ENCODE peak calls at places on chromosomes 3 and 15, in four cellular contexts. One of them, this sample, is unnamed.

GRCh38 chr3:149990423-149990953 is 19.8 kb upstream of the PFN2 start:
- DNase-seq in astrocyte: no peak
- DNase-seq in T-helper 9 cell: no peak
- DNase-seq in OCI-M1: no peak
- DNase-seq in this sample: no peak

GRCh38 chr3:5428607-5429516 is 241.4 kb downstream of the EDEM1 start:
- DNase-seq in astrocyte: peak
- DNase-seq in T-helper 9 cell: no peak
- DNase-seq in OCI-M1: peak
- DNase-seq in this sample: no peak

GRCh38 chr3:46416134-46417119 is 9.4 kb downstream of the CCRL2 start:
- DNase-seq in astrocyte: no peak
- DNase-seq in T-helper 9 cell: no peak
- DNase-seq in OCI-M1: peak
- DNase-seq in this sample: no peak

GRCh38 chr3:126551066-126551838 is 7.5 kb downstream of the C3orf22 start:
- DNase-seq in astrocyte: no peak
- DNase-seq in T-helper 9 cell: no peak
- DNase-seq in OCI-M1: no peak
- DNase-seq in this sample: no peak

GRCh38 chr15:71888797-71889196 is 78.4 kb downstream of the NR2E3 start:
- DNase-seq in astrocyte: no peak
- DNase-seq in T-helper 9 cell: no peak
- DNase-seq in OCI-M1: no peak
- DNase-seq in this sample: no peak

GRCh38 chr3:147760998-147761397 is 351.8 kb downstream of the ZIC1 start:
- DNase-seq in astrocyte: no peak
- DNase-seq in T-helper 9 cell: no peak
- DNase-seq in OCI-M1: no peak
- DNase-seq in this sample: no peak

GRCh38 chr3:168964736-168965135 is 698.8 kb downstream of the MECOM start:
- DNase-seq in astrocyte: no peak
- DNase-seq in T-helper 9 cell: no peak
- DNase-seq in OCI-M1: no peak
- DNase-seq in this sample: no peak

GRCh38 chr3:10962481-10963036 is 30.0 kb upstream of the SLC6A1 start:
- DNase-seq in astrocyte: no peak
- DNase-seq in T-helper 9 cell: no peak
- DNase-seq in OCI-M1: no peak
- DNase-seq in this sample: no peak

GRCh38 chr3:108804956-108805355 is 17.6 kb upstream of the TRAT1 start:
- DNase-seq in astrocyte: no peak
- DNase-seq in T-helper 9 cell: no peak
- DNase-seq in OCI-M1: no peak
- DNase-seq in this sample: no peak

GRCh38 chr15:66004618-66005262 is 135.4 kb downstream of the RAB11A start:
- DNase-seq in astrocyte: peak
- DNase-seq in T-helper 9 cell: no peak
- DNase-seq in OCI-M1: peak
- DNase-seq in this sample: no peak

GRCh38 chr15:90099868-90100854 is 2.1 kb downstream of the IDH2 start:
- DNase-seq in astrocyte: peak
- DNase-seq in T-helper 9 cell: no peak
- DNase-seq in OCI-M1: peak
- DNase-seq in this sample: no peak

GRCh38 chr15:74613089-74613952 is 2.3 kb upstream of the CLK3 start:
- DNase-seq in astrocyte: no peak
- DNase-seq in T-helper 9 cell: no peak
- DNase-seq in OCI-M1: no peak
- DNase-seq in this sample: peak

GRCh38 chr15:42427429-42428223 is 63.3 kb downstream of the ZNF106 start:
- DNase-seq in astrocyte: peak
- DNase-seq in T-helper 9 cell: no peak
- DNase-seq in OCI-M1: no peak
- DNase-seq in this sample: no peak

GRCh38 chr3:126034481-126035361 is 49.2 kb downstream of the SLC41A3 start:
- DNase-seq in astrocyte: peak
- DNase-seq in T-helper 9 cell: no peak
- DNase-seq in OCI-M1: no peak
- DNase-seq in this sample: no peak

GRCh38 chr3:153693207-153693606 is 428.0 kb upstream of the ARHGEF26 start:
- DNase-seq in astrocyte: no peak
- DNase-seq in T-helper 9 cell: no peak
- DNase-seq in OCI-M1: no peak
- DNase-seq in this sample: no peak

GRCh38 chr3:40379674-40380306 is 7.2 kb upstream of the ENTPD3 start:
- DNase-seq in astrocyte: no peak
- DNase-seq in T-helper 9 cell: no peak
- DNase-seq in OCI-M1: peak
- DNase-seq in this sample: no peak

GRCh38 chr3:149245738-149246451 is 24.3 kb upstream of the CP start:
- DNase-seq in astrocyte: peak
- DNase-seq in T-helper 9 cell: no peak
- DNase-seq in OCI-M1: peak
- DNase-seq in this sample: no peak

GRCh38 chr3:42841332-42841731 is 32.1 kb downstream of the ACKR2 start:
- DNase-seq in astrocyte: no peak
- DNase-seq in T-helper 9 cell: no peak
- DNase-seq in OCI-M1: no peak
- DNase-seq in this sample: no peak

GRCh38 chr3:88574210-88574609 is 424.5 kb downstream of the C3orf38 start:
- DNase-seq in astrocyte: no peak
- DNase-seq in T-helper 9 cell: no peak
- DNase-seq in OCI-M1: no peak
- DNase-seq in this sample: no peak

GRCh38 chr3:46926871-46927717 is 49.5 kb downstream of the CCDC12 start:
- DNase-seq in astrocyte: no peak
- DNase-seq in T-helper 9 cell: no peak
- DNase-seq in OCI-M1: no peak
- DNase-seq in this sample: no peak

GRCh38 chr3:71854096-71854495 is 69.1 kb upstream of the PROK2 start:
- DNase-seq in astrocyte: no peak
- DNase-seq in T-helper 9 cell: no peak
- DNase-seq in OCI-M1: peak
- DNase-seq in this sample: no peak

GRCh38 chr15:57213783-57214366 is 162.4 kb upstream of the CGNL1 start:
- DNase-seq in astrocyte: peak
- DNase-seq in T-helper 9 cell: no peak
- DNase-seq in OCI-M1: peak
- DNase-seq in this sample: no peak

GRCh38 chr3:143429628-143430514 is 310.3 kb downstream of the CHST2 start:
- DNase-seq in astrocyte: peak
- DNase-seq in T-helper 9 cell: no peak
- DNase-seq in OCI-M1: no peak
- DNase-seq in this sample: no peak

GRCh38 chr3:3023106-3023505 is 87.1 kb downstream of the IL5RA start:
- DNase-seq in astrocyte: no peak
- DNase-seq in T-helper 9 cell: no peak
- DNase-seq in OCI-M1: peak
- DNase-seq in this sample: no peak

GRCh38 chr15:85616549-85616948 is 178.2 kb downstream of the KLHL25 start:
- DNase-seq in astrocyte: no peak
- DNase-seq in T-helper 9 cell: no peak
- DNase-seq in OCI-M1: no peak
- DNase-seq in this sample: no peak

GRCh38 chr3:9934235-9934621 is 594 bp downstream of the CRELD1 start:
- DNase-seq in astrocyte: peak
- DNase-seq in T-helper 9 cell: peak
- DNase-seq in OCI-M1: peak
- DNase-seq in this sample: no peak

GRCh38 chr3:28835751-28836150 is 445.1 kb upstream of the RBMS3 start:
- DNase-seq in astrocyte: no peak
- DNase-seq in T-helper 9 cell: no peak
- DNase-seq in OCI-M1: no peak
- DNase-seq in this sample: no peak

GRCh38 chr15:90691982-90692773 is 25.0 kb upstream of the BLM start:
- DNase-seq in astrocyte: no peak
- DNase-seq in T-helper 9 cell: no peak
- DNase-seq in OCI-M1: no peak
- DNase-seq in this sample: no peak

GRCh38 chr15:40695469-40695910 is 516 bp downstream of the RAD51 start:
- DNase-seq in astrocyte: peak
- DNase-seq in T-helper 9 cell: no peak
- DNase-seq in OCI-M1: peak
- DNase-seq in this sample: no peak

GRCh38 chr3:146777941-146778340 is 172.8 kb upstream of the PLSCR5 start:
- DNase-seq in astrocyte: no peak
- DNase-seq in T-helper 9 cell: no peak
- DNase-seq in OCI-M1: no peak
- DNase-seq in this sample: no peak

GRCh38 chr15:39538936-39539335 is 41.9 kb upstream of the THBS1 start:
- DNase-seq in astrocyte: peak
- DNase-seq in T-helper 9 cell: no peak
- DNase-seq in OCI-M1: no peak
- DNase-seq in this sample: no peak

GRCh38 chr3:16849240-16849639 is 35.5 kb upstream of the PLCL2 start:
- DNase-seq in astrocyte: peak
- DNase-seq in T-helper 9 cell: peak
- DNase-seq in OCI-M1: peak
- DNase-seq in this sample: peak

GRCh38 chr3:65356331-65357286 is 668.8 kb upstream of the ADAMTS9 start:
- DNase-seq in astrocyte: no peak
- DNase-seq in T-helper 9 cell: no peak
- DNase-seq in OCI-M1: no peak
- DNase-seq in this sample: no peak

GRCh38 chr3:139110072-139110830 is 65.6 kb upstream of the PRR23C start:
- DNase-seq in astrocyte: no peak
- DNase-seq in T-helper 9 cell: no peak
- DNase-seq in OCI-M1: no peak
- DNase-seq in this sample: no peak

This sample was measured in stimulated activated naive CD4-positive, alpha-beta T cell.